ENCODE peak calls at places on chromosomes 6 and 20, in five cellular contexts. One of them, this sample, is unnamed. For H3K36me3 and H3K4me1, the result is how much of the 10 kb centered on the place peaks cover.

GRCh38 chr6:167748046-167748445 is 78.7 kb upstream of the AFDN start:
- DNase-seq in endothelial cell of umbilical vein: no peak
- DNase-seq in fibroblast of lung: no peak
- DNase-seq in naive thymus-derived CD4-positive, alpha-beta T cell: no peak
- DNase-seq in Peyer's patch: no peak
- DNase-seq in this sample: no peak

GRCh38 chr6:87921034-87921433 is 126.6 kb upstream of the SPACA1 start:
- DNase-seq in endothelial cell of umbilical vein: no peak
- DNase-seq in fibroblast of lung: no peak
- DNase-seq in naive thymus-derived CD4-positive, alpha-beta T cell: no peak
- DNase-seq in Peyer's patch: no peak
- DNase-seq in this sample: no peak

GRCh38 chr6:156425374-156425773 is 351.8 kb upstream of the ARID1B start:
- DNase-seq in endothelial cell of umbilical vein: peak
- DNase-seq in fibroblast of lung: peak
- DNase-seq in naive thymus-derived CD4-positive, alpha-beta T cell: no peak
- DNase-seq in Peyer's patch: no peak
- DNase-seq in this sample: no peak

GRCh38 chr6:48701572-48701971 is 590.6 kb upstream of the PTCHD4 start:
- DNase-seq in endothelial cell of umbilical vein: no peak
- DNase-seq in fibroblast of lung: no peak
- DNase-seq in naive thymus-derived CD4-positive, alpha-beta T cell: no peak
- DNase-seq in Peyer's patch: no peak
- DNase-seq in this sample: no peak

GRCh38 chr6:12523726-12524125 is 192.8 kb upstream of the PHACTR1 start:
- DNase-seq in endothelial cell of umbilical vein: no peak
- DNase-seq in fibroblast of lung: no peak
- DNase-seq in naive thymus-derived CD4-positive, alpha-beta T cell: no peak
- DNase-seq in Peyer's patch: no peak
- DNase-seq in this sample: no peak

GRCh38 chr6:16776394-16777017 is 15.2 kb upstream of the ATXN1 start:
- DNase-seq in endothelial cell of umbilical vein: no peak
- DNase-seq in fibroblast of lung: peak
- DNase-seq in naive thymus-derived CD4-positive, alpha-beta T cell: no peak
- DNase-seq in Peyer's patch: no peak
- DNase-seq in this sample: no peak

GRCh38 chr6:157269261-157269794 is 54.0 kb downstream of the TMEM242 start:
- DNase-seq in endothelial cell of umbilical vein: peak
- DNase-seq in fibroblast of lung: peak
- DNase-seq in naive thymus-derived CD4-positive, alpha-beta T cell: no peak
- DNase-seq in Peyer's patch: no peak
- DNase-seq in this sample: no peak

GRCh38 chr20:47051936-47052566 is 157.4 kb downstream of the EYA2 start:
- DNase-seq in endothelial cell of umbilical vein: no peak
- DNase-seq in fibroblast of lung: no peak
- DNase-seq in naive thymus-derived CD4-positive, alpha-beta T cell: no peak
- DNase-seq in Peyer's patch: no peak
- DNase-seq in this sample: no peak

GRCh38 chr20:36777152-36777551 is 3.6 kb upstream of the DSN1 start:
- DNase-seq in endothelial cell of umbilical vein: no peak
- DNase-seq in fibroblast of lung: no peak
- DNase-seq in naive thymus-derived CD4-positive, alpha-beta T cell: no peak
- DNase-seq in Peyer's patch: no peak
- DNase-seq in this sample: no peak

GRCh38 chr6:90463359-90463758 is 123.5 kb downstream of the MAP3K7 start:
- DNase-seq in endothelial cell of umbilical vein: no peak
- DNase-seq in fibroblast of lung: no peak
- DNase-seq in naive thymus-derived CD4-positive, alpha-beta T cell: no peak
- DNase-seq in Peyer's patch: peak
- DNase-seq in this sample: peak

GRCh38 chr6:149508485-149508884 is 23.7 kb upstream of the ZC3H12D start:
- DNase-seq in endothelial cell of umbilical vein: no peak
- DNase-seq in fibroblast of lung: no peak
- DNase-seq in naive thymus-derived CD4-positive, alpha-beta T cell: peak
- DNase-seq in Peyer's patch: no peak
- DNase-seq in this sample: no peak

GRCh38 chr20:5797843-5798462 is 47.8 kb downstream of the SHLD1 start:
- DNase-seq in endothelial cell of umbilical vein: no peak
- DNase-seq in fibroblast of lung: no peak
- DNase-seq in naive thymus-derived CD4-positive, alpha-beta T cell: no peak
- DNase-seq in Peyer's patch: peak
- DNase-seq in this sample: no peak

GRCh38 chr20:1281279-1282057 is 15.4 kb downstream of the SNPH start:
- DNase-seq in endothelial cell of umbilical vein: no peak
- DNase-seq in fibroblast of lung: no peak
- DNase-seq in naive thymus-derived CD4-positive, alpha-beta T cell: no peak
- DNase-seq in Peyer's patch: no peak
- DNase-seq in this sample: no peak

GRCh38 chr6:165726915-165727314 is 63.9 kb upstream of the PDE10A start:
- DNase-seq in endothelial cell of umbilical vein: no peak
- DNase-seq in fibroblast of lung: no peak
- DNase-seq in naive thymus-derived CD4-positive, alpha-beta T cell: no peak
- DNase-seq in Peyer's patch: no peak
- DNase-seq in this sample: no peak

GRCh38 chr6:43021270-43022047 is at the start of gene RRP36:
- DNase-seq in endothelial cell of umbilical vein: peak
- DNase-seq in fibroblast of lung: peak
- DNase-seq in naive thymus-derived CD4-positive, alpha-beta T cell: peak
- DNase-seq in Peyer's patch: peak
- DNase-seq in this sample: peak
- H3K36me3 ChIP-seq in endothelial cell of umbilical vein: under half
- H3K36me3 ChIP-seq in fibroblast of lung: under half
- H3K36me3 ChIP-seq in naive thymus-derived CD4-positive, alpha-beta T cell: under half
- H3K36me3 ChIP-seq in Peyer's patch: under half
- H3K36me3 ChIP-seq in this sample: under half

GRCh38 chr6:144722214-144722737 is 437.1 kb downstream of the UTRN start:
- DNase-seq in endothelial cell of umbilical vein: no peak
- DNase-seq in fibroblast of lung: no peak
- DNase-seq in naive thymus-derived CD4-positive, alpha-beta T cell: no peak
- DNase-seq in Peyer's patch: no peak
- DNase-seq in this sample: no peak

GRCh38 chr6:144721232-144721631 is 436.1 kb downstream of the UTRN start:
- DNase-seq in endothelial cell of umbilical vein: no peak
- DNase-seq in fibroblast of lung: no peak
- DNase-seq in naive thymus-derived CD4-positive, alpha-beta T cell: no peak
- DNase-seq in Peyer's patch: no peak
- DNase-seq in this sample: no peak

GRCh38 chr6:144725731-144726522 is 440.8 kb downstream of the UTRN start:
- DNase-seq in endothelial cell of umbilical vein: no peak
- DNase-seq in fibroblast of lung: no peak
- DNase-seq in naive thymus-derived CD4-positive, alpha-beta T cell: no peak
- DNase-seq in Peyer's patch: no peak
- DNase-seq in this sample: no peak

GRCh38 chr6:144723431-144723830 is 438.3 kb downstream of the UTRN start:
- DNase-seq in endothelial cell of umbilical vein: no peak
- DNase-seq in fibroblast of lung: no peak
- DNase-seq in naive thymus-derived CD4-positive, alpha-beta T cell: no peak
- DNase-seq in Peyer's patch: no peak
- DNase-seq in this sample: no peak

GRCh38 chr6:144722925-144723324 is 437.8 kb downstream of the UTRN start:
- DNase-seq in endothelial cell of umbilical vein: no peak
- DNase-seq in fibroblast of lung: no peak
- DNase-seq in naive thymus-derived CD4-positive, alpha-beta T cell: no peak
- DNase-seq in Peyer's patch: no peak
- DNase-seq in this sample: no peak
- H3K4me1 ChIP-seq in endothelial cell of umbilical vein: under half
- H3K4me1 ChIP-seq in fibroblast of lung: under half
- H3K4me1 ChIP-seq in naive thymus-derived CD4-positive, alpha-beta T cell: under half
- H3K4me1 ChIP-seq in Peyer's patch: under half
- H3K4me1 ChIP-seq in this sample: under half

DNA sequence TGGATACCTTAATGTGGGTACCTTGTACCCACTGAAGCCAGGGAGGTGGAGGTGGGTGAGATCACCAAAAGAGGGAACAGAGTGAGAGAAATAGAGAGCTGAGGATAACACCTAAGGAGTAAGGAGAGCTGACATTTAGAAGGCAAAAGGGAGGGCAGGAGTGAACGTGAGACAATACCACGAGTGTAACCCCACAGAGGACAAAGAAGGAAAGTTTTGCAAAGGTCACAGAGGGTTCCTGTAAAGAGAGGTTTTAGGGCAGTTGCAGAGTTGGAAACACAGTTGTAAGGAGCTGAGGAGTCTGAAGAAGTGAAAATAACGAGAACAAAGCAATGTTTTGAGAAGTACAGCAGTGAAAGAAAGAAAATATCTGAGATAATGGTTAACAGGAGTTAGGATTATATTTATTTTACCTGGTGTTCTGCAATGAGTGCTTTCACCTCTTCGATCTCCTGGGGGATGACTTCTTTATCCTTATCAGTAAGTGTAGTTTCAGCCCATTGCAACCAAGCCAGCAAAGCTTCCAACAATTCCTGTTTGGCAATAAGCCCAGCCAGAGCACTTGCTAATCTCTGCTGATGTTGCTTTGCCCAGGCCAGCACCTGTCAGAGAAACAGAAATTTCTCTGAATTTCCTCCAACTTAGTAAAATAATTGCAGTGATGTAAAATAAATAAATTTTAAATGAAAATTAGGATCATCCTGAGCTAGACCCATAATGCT is 166.8 kb downstream of the DST start:
- DNase-seq in endothelial cell of umbilical vein: peak
- DNase-seq in fibroblast of lung: peak
- DNase-seq in naive thymus-derived CD4-positive, alpha-beta T cell: no peak
- DNase-seq in Peyer's patch: no peak
- DNase-seq in this sample: no peak
- H3K36me3 ChIP-seq in endothelial cell of umbilical vein: under half
- H3K36me3 ChIP-seq in fibroblast of lung: under half
- H3K36me3 ChIP-seq in naive thymus-derived CD4-positive, alpha-beta T cell: under half
- H3K36me3 ChIP-seq in Peyer's patch: under half
- H3K36me3 ChIP-seq in this sample: under half

DNA sequence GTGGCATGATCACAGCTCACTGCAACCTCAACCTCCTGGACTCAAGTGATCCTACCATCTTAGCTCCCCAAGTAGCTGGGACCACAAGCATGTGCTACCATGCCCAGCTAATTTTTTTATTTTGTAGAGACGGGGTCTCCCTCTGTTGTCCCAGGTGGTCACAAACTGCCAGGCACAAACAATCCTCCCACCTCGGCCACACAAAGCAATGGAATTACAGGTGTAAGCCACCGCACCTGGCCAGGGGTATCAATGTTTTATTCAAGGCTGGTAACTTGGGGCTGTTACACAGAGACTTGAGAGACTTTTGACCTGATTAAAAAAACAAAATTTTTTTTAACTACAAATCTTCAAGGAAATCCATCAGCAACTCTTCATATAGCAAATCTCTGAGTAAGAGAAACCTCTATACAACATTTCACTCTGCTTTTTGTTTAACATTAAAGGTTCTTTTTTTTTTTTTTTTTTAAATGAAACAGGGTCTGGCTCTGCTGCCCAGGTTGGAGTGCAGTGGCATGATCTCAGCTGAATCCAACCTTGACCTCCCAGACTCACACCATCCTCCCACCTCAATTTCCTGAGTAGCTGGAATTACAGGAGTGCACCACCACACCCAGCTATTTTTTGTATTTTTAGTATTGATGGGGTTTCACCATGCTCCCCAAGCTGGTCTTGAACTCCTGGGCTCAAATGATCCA is 5.9 kb downstream of the EIF2S2 start:
- DNase-seq in endothelial cell of umbilical vein: no peak
- DNase-seq in fibroblast of lung: no peak
- DNase-seq in naive thymus-derived CD4-positive, alpha-beta T cell: no peak
- DNase-seq in Peyer's patch: no peak
- DNase-seq in this sample: no peak
- H3K4me1 ChIP-seq in endothelial cell of umbilical vein: under half
- H3K4me1 ChIP-seq in fibroblast of lung: under half
- H3K4me1 ChIP-seq in naive thymus-derived CD4-positive, alpha-beta T cell: under half
- H3K4me1 ChIP-seq in Peyer's patch: under half
- H3K4me1 ChIP-seq in this sample: half or more

DNA sequence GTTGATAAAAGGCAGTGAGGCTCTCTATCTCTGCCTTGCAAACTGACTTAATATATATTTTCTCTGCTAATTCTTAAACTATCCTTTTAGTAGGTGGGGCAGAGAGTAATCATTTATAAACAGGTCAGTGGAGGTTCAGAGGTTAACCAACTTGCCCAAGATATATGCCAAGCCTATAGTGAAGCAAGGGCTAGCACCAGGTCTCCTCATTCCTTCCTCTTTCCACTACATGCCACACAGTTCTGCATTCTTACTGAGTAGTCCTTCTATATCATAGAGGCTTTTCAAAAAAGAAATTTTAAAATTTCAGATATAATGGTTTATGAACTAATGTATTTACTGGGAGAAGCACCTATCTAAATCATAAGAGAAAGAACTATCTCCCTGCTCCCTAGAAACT is 8.5 kb downstream of the ARG1 start:
- DNase-seq in endothelial cell of umbilical vein: no peak
- DNase-seq in fibroblast of lung: no peak
- DNase-seq in naive thymus-derived CD4-positive, alpha-beta T cell: no peak
- DNase-seq in Peyer's patch: no peak
- DNase-seq in this sample: no peak
- H3K36me3 ChIP-seq in endothelial cell of umbilical vein: under half
- H3K36me3 ChIP-seq in fibroblast of lung: under half
- H3K36me3 ChIP-seq in naive thymus-derived CD4-positive, alpha-beta T cell: under half
- H3K36me3 ChIP-seq in Peyer's patch: under half
- H3K36me3 ChIP-seq in this sample: under half

GRCh38 chr6:36229223-36229622 is 32.7 kb downstream of the BRPF3 start:
- DNase-seq in endothelial cell of umbilical vein: no peak
- DNase-seq in fibroblast of lung: no peak
- DNase-seq in naive thymus-derived CD4-positive, alpha-beta T cell: no peak
- DNase-seq in Peyer's patch: no peak
- DNase-seq in this sample: no peak
- H3K4me1 ChIP-seq in endothelial cell of umbilical vein: under half
- H3K4me1 ChIP-seq in fibroblast of lung: under half
- H3K4me1 ChIP-seq in naive thymus-derived CD4-positive, alpha-beta T cell: under half
- H3K4me1 ChIP-seq in Peyer's patch: under half
- H3K4me1 ChIP-seq in this sample: under half

GRCh38 chr6:43445576-43445975 is 9.8 kb downstream of the DLK2 start:
- DNase-seq in endothelial cell of umbilical vein: no peak
- DNase-seq in fibroblast of lung: no peak
- DNase-seq in naive thymus-derived CD4-positive, alpha-beta T cell: no peak
- DNase-seq in Peyer's patch: no peak
- DNase-seq in this sample: no peak
- H3K36me3 ChIP-seq in endothelial cell of umbilical vein: under half
- H3K36me3 ChIP-seq in fibroblast of lung: under half
- H3K36me3 ChIP-seq in naive thymus-derived CD4-positive, alpha-beta T cell: under half
- H3K36me3 ChIP-seq in Peyer's patch: under half
- H3K36me3 ChIP-seq in this sample: under half